ENCODE peak calls at places on chromosomes 16 and 17, in four cellular contexts. U is transverse colon, K is brain microvascular endothelial cell, L is hepatocyte. O is an unnamed sample.
A peak's percentile ranks its signal among the peaks of the same experiment; 100 is the strongest.

GRCh38 chr16:27568077-27568476 is 18.1 kb downstream of the KATNIP start:
- DNase-seq in U (no peak), K (no peak), L (no peak), O (no peak)

GRCh38 chr16:88920618-88921602 is 54.5 kb upstream of the PABPN1L start:
- DNase-seq in U (peak; percentile 70), K (no peak), L (peak; percentile 74), O (peak; percentile 16)

GRCh38 chr16:3058173-3059030 is 7.0 kb upstream of the IL32 start:
- DNase-seq in U (peak; percentile 75), K (no peak), L (peak; percentile 82), O (no peak)

GRCh38 chr16:74852500-74852875 is 77.9 kb upstream of the FA2H start:
- DNase-seq in U (no peak), K (no peak), L (no peak), O (no peak)

GRCh38 chr17:29616300-29617048 is 6.2 kb downstream of the CORO6 start:
- DNase-seq in U (no peak), K (no peak), L (no peak), O (no peak)

GRCh38 chr16:56222482-56222997 is 31.3 kb downstream of the GNAO1 start:
- DNase-seq in U (no peak), K (no peak), L (no peak), O (no peak)

GRCh38 chr17:72614871-72615626 is 477.4 kb downstream of the SLC39A11 start:
- DNase-seq in U (peak; percentile 75), K (peak; percentile 88), L (peak; percentile 90), O (no peak)

GRCh38 chr16:11989238-11990160 is 13.0 kb downstream of the SNX29 start:
- DNase-seq in U (no peak), K (no peak), L (no peak), O (no peak)

GRCh38 chr16:29839822-29840221 is 19.6 kb downstream of the MVP start:
- DNase-seq in U (no peak), K (no peak), L (no peak), O (no peak)

GRCh38 chr16:29840240-29840639 is 20.0 kb downstream of the MVP start:
- DNase-seq in U (no peak), K (no peak), L (no peak), O (no peak)

GRCh38 chr16:29843942-29844341 is 19.1 kb downstream of the CDIPT start:
- DNase-seq in U (no peak), K (no peak), L (no peak), O (no peak)

GRCh38 chr16:29842732-29843346 is 20.2 kb downstream of the CDIPT start:
- DNase-seq in U (no peak), K (no peak), L (no peak), O (no peak)

DNA sequence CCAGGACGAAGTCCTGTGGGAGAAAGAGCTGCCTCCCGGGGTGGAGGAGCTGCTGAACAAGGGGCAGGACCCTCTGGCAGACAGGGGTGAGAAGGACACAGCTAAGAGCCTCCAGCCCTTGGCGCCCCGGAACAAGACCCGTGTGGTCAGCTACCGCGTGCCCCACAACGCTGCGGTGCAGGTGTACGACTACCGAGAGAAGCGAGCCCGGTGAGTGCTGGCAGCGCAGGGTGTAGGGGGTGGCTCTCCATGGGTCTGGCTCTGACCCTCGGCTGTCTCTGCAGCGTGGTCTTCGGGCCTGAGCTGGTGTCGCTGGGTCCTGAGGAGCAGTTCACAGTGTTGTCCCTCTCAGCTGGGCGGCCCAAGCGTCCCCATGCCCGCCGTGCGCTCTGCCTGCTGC is 21.4 kb downstream of the MVP start:
- DNase-seq in U (no peak), K (no peak), L (no peak), O (no peak)
- H3K4me3 ChIP-seq in U (no peak overlapping the region), K (no peak overlapping the region), L (no peak overlapping the region), O (no peak overlapping the region)

GRCh38 chr16:6574146-6574545 is 758.5 kb upstream of the RBFOX1 start:
- DNase-seq in U (no peak), K (no peak), L (no peak), O (no peak)

GRCh38 chr16:6571044-6571443 is 761.6 kb upstream of the RBFOX1 start:
- DNase-seq in U (no peak), K (no peak), L (no peak), O (no peak)

GRCh38 chr16:6576646-6577045 is 756.0 kb upstream of the RBFOX1 start:
- DNase-seq in U (no peak), K (no peak), L (no peak), O (no peak)

GRCh38 chr16:6570520-6570919 is 762.1 kb upstream of the RBFOX1 start:
- DNase-seq in U (no peak), K (no peak), L (no peak), O (no peak)

GRCh38 chr16:6573577-6573976 is 759.1 kb upstream of the RBFOX1 start:
- DNase-seq in U (peak; percentile 28), K (no peak), L (peak; percentile 60), O (no peak)
- TF ChIP-seq CTCF in U (peak; percentile 38), K (no peak), L (peak; percentile 47), O (no peak)

DNA sequence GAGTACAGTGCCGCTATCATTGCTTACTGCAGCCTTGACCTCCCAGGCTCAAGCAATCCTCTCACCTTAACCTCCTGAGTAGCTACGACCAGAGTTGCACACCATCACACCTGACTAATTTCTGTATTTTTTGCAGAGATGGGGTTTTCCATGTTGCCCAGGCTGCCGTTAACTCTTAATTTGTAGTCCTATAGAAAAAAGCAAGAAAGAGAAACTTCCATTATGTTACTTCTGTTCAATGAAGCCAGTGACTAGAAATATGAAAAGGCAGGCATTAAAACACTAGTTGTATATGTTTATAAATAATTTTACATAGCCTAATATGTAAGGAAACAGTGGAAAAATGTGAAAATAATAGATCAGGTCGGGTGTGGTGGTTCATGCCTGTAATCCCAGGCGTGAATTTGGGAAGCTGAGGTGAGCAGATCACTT is 9.7 kb downstream of the RAD51C start:
- DNase-seq in U (no peak), K (no peak), L (no peak), O (no peak)
- H3K4me3 ChIP-seq in U (no peak overlapping the region), K (no peak overlapping the region), L (no peak overlapping the region), O (no peak overlapping the region)

GRCh38 chr16:51820176-51820575 is 669.1 kb upstream of the SALL1 start:
- DNase-seq in U (no peak), K (no peak), L (no peak), O (no peak)

GRCh38 chr16:51821527-51821926 is 670.5 kb upstream of the SALL1 start:
- DNase-seq in U (no peak), K (no peak), L (no peak), O (no peak)

GRCh38 chr16:51815527-51815926 is 664.5 kb upstream of the SALL1 start:
- DNase-seq in U (no peak), K (peak; percentile 66), L (no peak), O (no peak)

GRCh38 chr16:51816929-51817328 is 665.9 kb upstream of the SALL1 start:
- DNase-seq in U (no peak), K (peak; percentile 55), L (no peak), O (no peak)

DNA sequence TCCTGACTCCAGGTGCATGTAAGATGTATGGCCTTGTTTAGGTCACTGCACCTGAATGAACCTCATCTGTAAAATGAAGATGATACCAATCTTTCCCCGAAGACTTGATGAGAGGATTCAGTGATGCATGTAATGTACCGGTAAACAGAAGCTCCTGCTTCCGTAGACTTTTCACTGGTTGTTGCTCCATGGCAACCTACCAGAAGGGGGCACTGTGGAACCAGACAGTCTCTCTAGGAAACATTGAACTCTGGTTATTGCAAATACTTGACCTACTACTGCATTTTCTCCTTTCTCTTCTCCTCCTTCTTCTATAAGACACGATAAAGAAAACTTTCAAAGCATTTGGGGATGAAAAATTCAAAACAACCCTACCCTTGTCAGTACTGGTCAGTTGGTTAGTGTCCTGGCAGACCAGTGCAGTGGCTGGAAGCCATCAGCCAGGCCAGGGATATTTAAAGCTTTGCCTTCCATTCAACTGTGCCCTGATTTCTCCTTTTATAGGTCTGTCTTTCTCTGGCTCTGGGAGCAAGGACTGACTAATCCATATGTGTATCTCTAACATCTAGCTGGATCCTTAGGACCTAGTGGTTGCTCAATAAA is 667.4 kb upstream of the SALL1 start:
- DNase-seq in U (peak; percentile 15), K (peak; percentile 82), L (peak; percentile 53), O (no peak)
- TF ChIP-seq CTCF in U (peak; percentile 38), K (peak; percentile 92), L (peak; percentile 42), O (peak; percentile 81)

GRCh38 chr17:43399839-43400328 is 1.1 kb downstream of the ARL4D start:
- DNase-seq in U (no peak), K (no peak), L (no peak), O (no peak)
- H3K4me3 ChIP-seq in U (peak overlapping the region; percentile 74), K (peak overlapping the region; percentile 79), L (peak overlapping the region; percentile 79), O (peak overlapping the region; percentile 83)

GRCh38 chr16:48383877-48384304 is 1.3 kb downstream of the SIAH1 start:
- DNase-seq in U (peak; percentile 26), K (no peak), L (peak; percentile 47), O (peak; percentile 46)
- TF ChIP-seq CTCF in U (no peak), K (no peak), L (no peak), O (no peak)

DNA sequence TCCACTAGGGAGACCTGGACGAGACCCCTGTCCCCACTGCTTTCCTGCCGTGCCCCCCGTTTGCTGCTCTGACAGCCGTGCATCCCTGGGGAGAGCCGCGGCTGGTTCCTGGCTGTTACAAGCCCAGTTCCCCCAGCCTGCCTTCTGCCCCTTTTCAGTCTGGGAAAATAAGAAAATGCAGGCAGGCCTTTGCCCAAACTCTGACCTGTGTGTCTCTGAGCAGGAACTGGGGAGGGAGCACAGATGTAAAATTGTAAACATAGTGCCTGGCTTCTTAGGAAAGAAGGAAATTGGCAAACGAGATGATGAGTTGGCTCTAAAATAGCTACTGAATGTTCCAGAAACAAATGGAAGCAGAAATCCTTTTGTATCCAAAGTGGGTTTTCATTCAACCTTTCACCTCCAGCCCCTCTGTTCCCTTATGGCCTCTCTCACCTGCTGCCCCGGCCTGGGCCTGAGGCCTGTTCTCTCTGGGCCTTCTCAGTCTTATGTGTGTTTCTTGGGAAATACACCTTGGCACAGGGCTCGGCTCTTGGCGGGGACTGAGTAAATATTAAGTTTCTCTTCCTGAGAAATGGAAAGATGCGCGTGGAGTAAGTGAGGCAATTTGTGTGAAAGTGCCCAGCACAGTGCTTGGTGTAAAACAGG is 67.1 kb downstream of the OR1D5 start:
- DNase-seq in U (no peak), K (no peak), L (no peak), O (no peak)
- H3K4me3 ChIP-seq in U (no peak overlapping the region), K (no peak overlapping the region), L (no peak overlapping the region), O (no peak overlapping the region)

GRCh38 chr17:31378638-31379037 is 12.8 kb upstream of the RAB11FIP4 start:
- DNase-seq in U (no peak), K (no peak), L (no peak), O (no peak)
- TF ChIP-seq CTCF in U (no peak), K (peak; percentile 49), L (no peak), O (no peak)

GRCh38 chr16:30094541-30095165 is 1.4 kb downstream of the YPEL3 start:
- DNase-seq in U (no peak), K (no peak), L (no peak), O (no peak)
- H3K4me3 ChIP-seq in U (peak overlapping the region; percentile 81), K (no peak overlapping the region), L (no peak overlapping the region), O (peak overlapping the region; percentile 74)

GRCh38 chr16:2001035-2001434 is 8.6 kb downstream of the ZNF598 start:
- DNase-seq in U (no peak), K (no peak), L (no peak), O (no peak)
- TF ChIP-seq CTCF in U (no peak), K (no peak), L (no peak), O (no peak)